ENCODE peak calls at places on chromosomes 16 and 17, in five cellular contexts. H is HTR-8/SVneo; O is CD8-positive, alpha-beta T cell; R is cerebellum; X is RPMI7951. Q is an unnamed sample.

GRCh38 chr16:11497851-11498289 is 88.8 kb downstream of the LITAF start:
- DNase-seq in O (no peak), R (no peak), X (peak; percentile 71), H (no peak), Q (no peak)

GRCh38 chr16:88857728-88858339 is 907 bp downstream of the TRAPPC2L start:
- DNase-seq in R (no peak), O (peak; percentile 63), H (peak; percentile 75), X (peak; percentile 68), Q (no peak)

GRCh38 chr16:86362155-86362849 is 148.0 kb upstream of the FOXF1 start:
- DNase-seq in R (no peak), O (no peak), X (peak; percentile 72), H (no peak), Q (no peak)

GRCh38 chr17:36703860-36704266 is 102.5 kb downstream of the MRM1 start:
- DNase-seq in X (peak; percentile 29), O (peak; percentile 16), R (peak; percentile 49), H (peak; percentile 56), Q (peak; percentile 27)

GRCh38 chr17:68820476-68820824 is 134.7 kb downstream of the ABCA8 start:
- DNase-seq in O (no peak), X (no peak), R (no peak), H (no peak), Q (no peak)

GRCh38 chr17:71632328-71632727 is 488.5 kb upstream of the SOX9 start:
- DNase-seq in R (no peak), O (no peak), X (peak; percentile 70), H (no peak), Q (no peak)

GRCh38 chr16:71360378-71360777 is 1.9 kb downstream of the CALB2 start:
- DNase-seq in O (no peak), R (no peak), X (peak; percentile 90), H (peak; percentile 83), Q (no peak)

GRCh38 chr16:73546351-73546845 is 498.5 kb upstream of the ZFHX3 start:
- DNase-seq in O (no peak), H (no peak), X (no peak), R (no peak), Q (no peak)

GRCh38 chr17:77404812-77405581 is 264.2 kb downstream of the SEC14L1 start:
- DNase-seq in O (peak; percentile 77), X (peak; percentile 83), H (peak; percentile 83), R (peak; percentile 63), Q (no peak)

GRCh38 chr17:81403040-81403467 is 7.8 kb downstream of the BAHCC1 start:
- DNase-seq in H (no peak), O (no peak), R (no peak), X (no peak), Q (no peak)

GRCh38 chr17:30035369-30035768 is 81.2 kb upstream of the NSRP1 start:
- DNase-seq in X (no peak), H (no peak), O (no peak), R (no peak), Q (no peak)

GRCh38 chr16:81273223-81273940 is 34.9 kb downstream of the BCO1 start:
- DNase-seq in H (no peak), O (no peak), X (no peak), R (no peak), Q (no peak)

GRCh38 chr16:1596516-1596915 is 15.4 kb downstream of the IFT140 start:
- DNase-seq in X (no peak), O (no peak), R (no peak), H (no peak), Q (no peak)

GRCh38 chr17:67477687-67478086 is 100.6 kb downstream of the PITPNC1 start:
- DNase-seq in H (no peak), X (peak; percentile 86), R (no peak), O (peak; percentile 20), Q (no peak)

GRCh38 chr16:15641753-15642556 is 999 bp downstream of the MARF1 start:
- DNase-seq in R (no peak), O (no peak), H (no peak), X (no peak), Q (no peak)

GRCh38 chr17:62994931-62995330 is 28.9 kb downstream of the TANC2 start:
- DNase-seq in R (no peak), H (no peak), X (no peak), O (no peak), Q (no peak)

GRCh38 chr17:82640046-82640445 is 8.2 kb downstream of the WDR45B start:
- DNase-seq in O (no peak), X (no peak), H (no peak), R (no peak), Q (no peak)

GRCh38 chr17:45052052-45052772 is 780 bp upstream of the DCAKD start:
- DNase-seq in X (peak; percentile 32), O (peak; percentile 25), H (no peak), R (peak; percentile 65), Q (no peak)

GRCh38 chr17:80951121-80952090 is 40.2 kb upstream of the CHMP6 start:
- DNase-seq in O (no peak), R (no peak), H (no peak), X (no peak), Q (no peak)

GRCh38 chr16:5108505-5109158 is 11.0 kb upstream of the EEF2KMT start:
- DNase-seq in X (no peak), H (no peak), R (no peak), O (no peak), Q (no peak)

GRCh38 chr16:22771551-22771950 is 42.4 kb upstream of the HS3ST2 start:
- DNase-seq in O (no peak), H (no peak), R (no peak), X (no peak), Q (no peak)